ENCODE peak calls at places on chromosomes 4 and X, in six cellular contexts. One of them, this sample, is unnamed.

GRCh38 chr4:189162888-189163287 is 777.8 kb upstream of the FRG1 start:
- DNase-seq in sigmoid colon: no peak
- DNase-seq in stomach: no peak
- DNase-seq in K562: no peak
- DNase-seq in HepG2: no peak
- DNase-seq in upper lobe of left lung: no peak
- DNase-seq in this sample: no peak

GRCh38 chr4:113394108-113394729 is 344.8 kb downstream of the ANK2 start:
- DNase-seq in sigmoid colon: no peak
- DNase-seq in stomach: no peak
- DNase-seq in K562: no peak
- DNase-seq in HepG2: no peak
- DNase-seq in upper lobe of left lung: no peak
- DNase-seq in this sample: no peak

GRCh38 chr4:147546341-147546740 is 65.4 kb downstream of the EDNRA start:
- DNase-seq in sigmoid colon: no peak
- DNase-seq in stomach: no peak
- DNase-seq in K562: no peak
- DNase-seq in HepG2: no peak
- DNase-seq in upper lobe of left lung: no peak
- DNase-seq in this sample: no peak

GRCh38 chr4:2451821-2452785 is 16.8 kb upstream of the RNF4 start:
- DNase-seq in sigmoid colon: peak; percentile 61
- DNase-seq in stomach: no peak
- DNase-seq in K562: no peak
- DNase-seq in HepG2: no peak
- DNase-seq in upper lobe of left lung: no peak
- DNase-seq in this sample: no peak

GRCh38 chr4:125317526-125317880 is 2.7 kb downstream of the FAT4 start:
- DNase-seq in sigmoid colon: peak; percentile 73
- DNase-seq in stomach: no peak
- DNase-seq in K562: no peak
- DNase-seq in HepG2: no peak
- DNase-seq in upper lobe of left lung: no peak
- DNase-seq in this sample: peak; percentile 71

GRCh38 chrX:26651755-26652154 is 435.8 kb downstream of the MAGEB5 start:
- DNase-seq in sigmoid colon: no peak
- DNase-seq in stomach: no peak
- DNase-seq in K562: peak; percentile 13
- DNase-seq in HepG2: no peak
- DNase-seq in upper lobe of left lung: no peak
- DNase-seq in this sample: no peak

GRCh38 chr4:100106982-100107381 is 83.3 kb downstream of the DDIT4L start:
- DNase-seq in sigmoid colon: no peak
- DNase-seq in stomach: no peak
- DNase-seq in K562: no peak
- DNase-seq in HepG2: no peak
- DNase-seq in upper lobe of left lung: no peak
- DNase-seq in this sample: no peak

GRCh38 chr4:153113061-153113837 is 91.0 kb upstream of the TRIM2 start:
- DNase-seq in sigmoid colon: no peak
- DNase-seq in stomach: no peak
- DNase-seq in K562: no peak
- DNase-seq in HepG2: no peak
- DNase-seq in upper lobe of left lung: no peak
- DNase-seq in this sample: no peak

GRCh38 chr4:79413032-79413431 is 5.0 kb upstream of the GK2 start:
- DNase-seq in sigmoid colon: no peak
- DNase-seq in stomach: no peak
- DNase-seq in K562: no peak
- DNase-seq in HepG2: no peak
- DNase-seq in upper lobe of left lung: no peak
- DNase-seq in this sample: no peak

GRCh38 chr4:185210102-185210981 is 944 bp downstream of the SNX25 start:
- DNase-seq in sigmoid colon: peak; percentile 81
- DNase-seq in stomach: peak; percentile 51
- DNase-seq in K562: peak; percentile 50
- DNase-seq in HepG2: peak; percentile 13
- DNase-seq in upper lobe of left lung: peak; percentile 22
- DNase-seq in this sample: peak; percentile 84

GRCh38 chr4:122612540-122612939 is 8.3 kb downstream of the IL21 start:
- DNase-seq in sigmoid colon: no peak
- DNase-seq in stomach: no peak
- DNase-seq in K562: no peak
- DNase-seq in HepG2: no peak
- DNase-seq in upper lobe of left lung: no peak
- DNase-seq in this sample: no peak

GRCh38 chrX:1419545-1420355 is 27.8 kb upstream of the SLC25A6 start:
- DNase-seq in sigmoid colon: peak; percentile 61
- DNase-seq in stomach: no peak
- DNase-seq in K562: no peak
- DNase-seq in HepG2: no peak
- DNase-seq in upper lobe of left lung: no peak
- DNase-seq in this sample: peak; percentile 39

GRCh38 chr4:57081651-57082349 is 28.4 kb downstream of the IGFBP7 start:
- DNase-seq in sigmoid colon: no peak
- DNase-seq in stomach: no peak
- DNase-seq in K562: no peak
- DNase-seq in HepG2: no peak
- DNase-seq in upper lobe of left lung: no peak
- DNase-seq in this sample: no peak

GRCh38 chr4:57077550-57078311 is 32.5 kb downstream of the IGFBP7 start:
- DNase-seq in sigmoid colon: no peak
- DNase-seq in stomach: no peak
- DNase-seq in K562: no peak
- DNase-seq in HepG2: peak; percentile 50
- DNase-seq in upper lobe of left lung: no peak
- DNase-seq in this sample: no peak

GRCh38 chr4:57076646-57077045 is 33.5 kb downstream of the IGFBP7 start:
- DNase-seq in sigmoid colon: no peak
- DNase-seq in stomach: no peak
- DNase-seq in K562: no peak
- DNase-seq in HepG2: no peak
- DNase-seq in upper lobe of left lung: no peak
- DNase-seq in this sample: no peak

GRCh38 chr4:57080781-57081650 is 29.2 kb downstream of the IGFBP7 start:
- DNase-seq in sigmoid colon: no peak
- DNase-seq in stomach: no peak
- DNase-seq in K562: no peak
- DNase-seq in HepG2: peak; percentile 70
- DNase-seq in upper lobe of left lung: no peak
- DNase-seq in this sample: no peak

DNA sequence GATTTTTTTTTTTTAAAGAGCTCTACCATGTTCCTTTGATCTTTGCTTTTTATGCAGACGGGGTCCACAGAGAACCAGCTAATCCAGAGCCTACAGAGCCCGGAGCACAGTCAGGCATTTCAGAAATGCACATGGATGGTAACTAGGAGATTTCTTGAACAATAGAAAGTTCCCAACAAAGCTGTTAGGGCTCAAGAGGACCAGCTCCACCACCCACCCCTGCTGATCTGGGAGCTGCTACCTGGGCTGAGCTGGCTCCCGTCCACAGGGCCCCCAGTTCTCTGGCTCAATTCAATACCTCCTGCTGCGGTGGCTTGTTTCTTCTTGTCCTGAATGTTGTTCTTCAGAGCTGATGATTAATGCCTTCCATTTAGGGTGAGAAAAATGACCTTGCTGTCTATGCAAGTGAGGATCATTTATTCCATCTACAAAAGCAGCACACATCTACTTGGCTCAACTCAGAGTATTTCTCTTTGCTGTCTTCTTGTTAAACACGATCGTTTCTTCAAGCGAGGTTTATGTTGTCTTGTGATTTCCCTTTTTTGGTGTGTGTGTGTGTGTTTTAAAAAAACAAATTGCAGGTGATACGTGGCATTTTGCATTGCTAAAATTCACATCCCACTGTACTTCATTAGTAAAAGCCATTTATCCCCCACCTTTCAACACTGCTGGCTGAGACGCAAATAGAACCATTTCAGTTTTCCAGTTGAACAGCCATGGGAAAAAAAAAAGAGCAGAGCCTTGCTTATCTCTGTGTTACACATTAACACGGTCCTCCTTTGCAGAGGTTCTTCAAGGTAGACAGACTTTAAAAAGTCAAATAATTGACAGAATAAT is 31.3 kb downstream of the IGFBP7 start:
- DNase-seq in sigmoid colon: no peak
- DNase-seq in stomach: no peak
- DNase-seq in K562: no peak
- DNase-seq in HepG2: peak; percentile 46
- DNase-seq in upper lobe of left lung: peak; percentile 28
- DNase-seq in this sample: no peak
- TF ChIP-seq POLR2AphosphoS5 in sigmoid colon: no peak
- TF ChIP-seq POLR2AphosphoS5 in stomach: no peak
- TF ChIP-seq POLR2AphosphoS5 in K562: no peak
- TF ChIP-seq POLR2AphosphoS5 in HepG2: no peak
- TF ChIP-seq POLR2AphosphoS5 in upper lobe of left lung: no peak
- TF ChIP-seq POLR2AphosphoS5 in this sample: no peak

GRCh38 chr4:63211377-63211776 is 1197.9 kb downstream of the TECRL start:
- DNase-seq in sigmoid colon: no peak
- DNase-seq in stomach: no peak
- DNase-seq in K562: no peak
- DNase-seq in HepG2: no peak
- DNase-seq in upper lobe of left lung: no peak
- DNase-seq in this sample: no peak
- TF ChIP-seq EP300 in sigmoid colon: no peak
- TF ChIP-seq EP300 in stomach: no peak
- TF ChIP-seq EP300 in K562: no peak
- TF ChIP-seq EP300 in HepG2: no peak
- TF ChIP-seq EP300 in upper lobe of left lung: no peak
- TF ChIP-seq EP300 in this sample: no peak

GRCh38 chrX:104172788-104173187 is 6.5 kb downstream of the FAM199X start:
- DNase-seq in sigmoid colon: no peak
- DNase-seq in stomach: no peak
- DNase-seq in K562: peak; percentile 53
- DNase-seq in HepG2: no peak
- DNase-seq in upper lobe of left lung: no peak
- DNase-seq in this sample: no peak
- TF ChIP-seq CTCF in sigmoid colon: no peak
- TF ChIP-seq CTCF in stomach: no peak
- TF ChIP-seq CTCF in K562: no peak
- TF ChIP-seq CTCF in HepG2: no peak
- TF ChIP-seq CTCF in upper lobe of left lung: no peak
- TF ChIP-seq CTCF in this sample: no peak

DNA sequence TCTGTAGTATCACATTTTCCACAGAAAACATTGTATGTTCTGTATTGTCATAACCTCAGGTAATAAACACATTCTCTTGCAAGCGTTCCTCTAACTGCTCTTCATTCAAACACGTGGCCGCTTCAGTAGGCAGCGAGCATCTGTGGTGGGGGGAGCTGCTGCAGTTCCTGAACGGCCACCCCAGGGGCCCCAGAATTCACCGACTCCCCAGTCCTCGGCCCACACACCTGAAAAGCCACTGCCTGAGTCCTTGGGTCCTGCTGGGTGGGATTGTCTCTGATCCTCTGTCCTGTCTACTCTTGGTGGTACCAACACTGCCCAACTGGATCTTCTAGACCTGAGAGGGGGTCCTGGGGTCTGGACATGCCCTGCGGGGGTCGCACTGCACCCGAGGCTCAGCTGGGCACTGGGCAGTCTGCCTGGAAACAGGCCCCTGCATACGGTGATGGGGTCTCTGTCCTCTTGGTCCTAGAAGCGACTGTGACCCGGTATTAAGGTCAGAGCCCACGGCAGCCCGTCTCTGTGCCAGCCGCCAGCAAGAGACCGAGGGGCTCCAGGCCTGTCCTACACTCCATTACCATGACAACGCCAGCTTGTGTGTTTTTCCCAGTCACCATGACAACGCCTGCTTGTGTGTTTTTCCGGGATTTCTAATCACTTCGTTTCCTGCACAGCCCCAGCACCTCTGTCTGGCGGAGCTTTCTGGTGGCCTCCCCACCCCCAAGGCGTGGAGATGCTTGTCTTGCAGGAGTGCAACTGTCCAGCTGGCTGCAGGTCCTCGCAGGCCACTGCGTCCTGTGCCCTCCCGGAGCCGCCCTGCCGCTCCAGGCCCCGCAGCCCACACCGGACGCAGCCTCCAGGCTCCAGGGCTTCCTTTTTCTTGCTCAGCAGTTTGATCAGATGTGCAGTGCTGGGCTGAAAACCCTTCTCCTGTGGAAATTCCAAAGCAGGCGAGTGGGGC is 16.0 kb downstream of the CTBP1 start:
- DNase-seq in sigmoid colon: peak; percentile 68
- DNase-seq in stomach: no peak
- DNase-seq in K562: no peak
- DNase-seq in HepG2: no peak
- DNase-seq in upper lobe of left lung: no peak
- DNase-seq in this sample: no peak
- TF ChIP-seq POLR2AphosphoS5 in sigmoid colon: no peak
- TF ChIP-seq POLR2AphosphoS5 in stomach: no peak
- TF ChIP-seq POLR2AphosphoS5 in K562: no peak
- TF ChIP-seq POLR2AphosphoS5 in HepG2: no peak
- TF ChIP-seq POLR2AphosphoS5 in upper lobe of left lung: no peak
- TF ChIP-seq POLR2AphosphoS5 in this sample: no peak

This sample was measured in suprapubic skin.